ENCODE peak calls at places on chromosomes 6 and 20, in six cellular contexts. One of them, this sample, is unnamed.

GRCh38 chr20:57526067-57526884 is 1.3 kb upstream of the CTCFL start:
- DNase-seq in T-helper 9 cell: no peak
- DNase-seq in NCI-H1417: no peak
- DNase-seq in dorsolateral prefrontal cortex: no peak
- DNase-seq in NCI-H2081: no peak
- DNase-seq in choroid plexus epithelial cell: no peak
- DNase-seq in this sample: no peak

GRCh38 chr6:22448311-22448711 is 121.1 kb upstream of the HDGFL1 start:
- DNase-seq in T-helper 9 cell: no peak
- DNase-seq in NCI-H1417: peak; percentile 9
- DNase-seq in dorsolateral prefrontal cortex: no peak
- DNase-seq in NCI-H2081: no peak
- DNase-seq in choroid plexus epithelial cell: peak; percentile 91
- DNase-seq in this sample: no peak

GRCh38 chr20:6162239-6162638 is 39.4 kb upstream of the FERMT1 start:
- DNase-seq in T-helper 9 cell: no peak
- DNase-seq in NCI-H1417: no peak
- DNase-seq in dorsolateral prefrontal cortex: no peak
- DNase-seq in NCI-H2081: no peak
- DNase-seq in choroid plexus epithelial cell: peak; percentile 35
- DNase-seq in this sample: peak; percentile 50

GRCh38 chr6:170031096-170031471 is 259.8 kb downstream of the DLL1 start:
- DNase-seq in T-helper 9 cell: no peak
- DNase-seq in NCI-H1417: no peak
- DNase-seq in dorsolateral prefrontal cortex: peak; percentile 23
- DNase-seq in NCI-H2081: peak; percentile 93
- DNase-seq in choroid plexus epithelial cell: no peak
- DNase-seq in this sample: no peak

GRCh38 chr6:149716584-149716983 is 1.3 kb downstream of the LATS1 start:
- DNase-seq in T-helper 9 cell: no peak
- DNase-seq in NCI-H1417: no peak
- DNase-seq in dorsolateral prefrontal cortex: no peak
- DNase-seq in NCI-H2081: no peak
- DNase-seq in choroid plexus epithelial cell: peak; percentile 26
- DNase-seq in this sample: no peak

GRCh38 chr6:104613416-104614001 is 246.2 kb downstream of the HACE1 start:
- DNase-seq in T-helper 9 cell: no peak
- DNase-seq in NCI-H1417: no peak
- DNase-seq in dorsolateral prefrontal cortex: no peak
- DNase-seq in NCI-H2081: no peak
- DNase-seq in choroid plexus epithelial cell: peak; percentile 89
- DNase-seq in this sample: no peak

GRCh38 chr6:33851959-33852358 is 48.2 kb upstream of the MLN start:
- DNase-seq in T-helper 9 cell: no peak
- DNase-seq in NCI-H1417: no peak
- DNase-seq in dorsolateral prefrontal cortex: no peak
- DNase-seq in NCI-H2081: no peak
- DNase-seq in choroid plexus epithelial cell: peak; percentile 38
- DNase-seq in this sample: no peak

GRCh38 chr6:115814907-115815306 is 245.8 kb downstream of the FRK start:
- DNase-seq in T-helper 9 cell: no peak
- DNase-seq in NCI-H1417: no peak
- DNase-seq in dorsolateral prefrontal cortex: no peak
- DNase-seq in NCI-H2081: no peak
- DNase-seq in choroid plexus epithelial cell: no peak
- DNase-seq in this sample: no peak

GRCh38 chr20:5551621-5552020 is 198.6 kb upstream of the SHLD1 start:
- DNase-seq in T-helper 9 cell: no peak
- DNase-seq in NCI-H1417: no peak
- DNase-seq in dorsolateral prefrontal cortex: no peak
- DNase-seq in NCI-H2081: no peak
- DNase-seq in choroid plexus epithelial cell: no peak
- DNase-seq in this sample: no peak

GRCh38 chr6:30769088-30769852 is 24.9 kb upstream of the IER3 start:
- DNase-seq in T-helper 9 cell: peak; percentile 30
- DNase-seq in NCI-H1417: no peak
- DNase-seq in dorsolateral prefrontal cortex: peak; percentile 49
- DNase-seq in NCI-H2081: no peak
- DNase-seq in choroid plexus epithelial cell: peak; percentile 91
- DNase-seq in this sample: no peak

GRCh38 chr20:62929051-62929538 is 2.8 kb upstream of the DIDO1 start:
- DNase-seq in T-helper 9 cell: peak; percentile 57
- DNase-seq in NCI-H1417: no peak
- DNase-seq in dorsolateral prefrontal cortex: no peak
- DNase-seq in NCI-H2081: no peak
- DNase-seq in choroid plexus epithelial cell: peak; percentile 71
- DNase-seq in this sample: peak; percentile 11

GRCh38 chr6:133396225-133396624 is 155.1 kb downstream of the EYA4 start:
- DNase-seq in T-helper 9 cell: no peak
- DNase-seq in NCI-H1417: no peak
- DNase-seq in dorsolateral prefrontal cortex: no peak
- DNase-seq in NCI-H2081: peak; percentile 4
- DNase-seq in choroid plexus epithelial cell: peak; percentile 50
- DNase-seq in this sample: no peak

GRCh38 chr20:62617711-62618483 is 24.4 kb upstream of the SLCO4A1 start:
- DNase-seq in T-helper 9 cell: peak; percentile 28
- DNase-seq in NCI-H1417: no peak
- DNase-seq in dorsolateral prefrontal cortex: no peak
- DNase-seq in NCI-H2081: no peak
- DNase-seq in choroid plexus epithelial cell: no peak
- DNase-seq in this sample: no peak

GRCh38 chr6:134015719-134016557 is 36.5 kb downstream of the SLC2A12 start:
- DNase-seq in T-helper 9 cell: no peak
- DNase-seq in NCI-H1417: no peak
- DNase-seq in dorsolateral prefrontal cortex: no peak
- DNase-seq in NCI-H2081: no peak
- DNase-seq in choroid plexus epithelial cell: no peak
- DNase-seq in this sample: no peak

GRCh38 chr6:108958900-108959770 is 110.9 kb downstream of the ARMC2 start:
- DNase-seq in T-helper 9 cell: no peak
- DNase-seq in NCI-H1417: no peak
- DNase-seq in dorsolateral prefrontal cortex: no peak
- DNase-seq in NCI-H2081: no peak
- DNase-seq in choroid plexus epithelial cell: no peak
- DNase-seq in this sample: no peak

GRCh38 chr6:159126590-159126989 is 42.6 kb upstream of the FNDC1 start:
- DNase-seq in T-helper 9 cell: no peak
- DNase-seq in NCI-H1417: no peak
- DNase-seq in dorsolateral prefrontal cortex: no peak
- DNase-seq in NCI-H2081: no peak
- DNase-seq in choroid plexus epithelial cell: no peak
- DNase-seq in this sample: no peak

GRCh38 chr6:137277971-137278602 is 58.9 kb upstream of the IFNGR1 start:
- DNase-seq in T-helper 9 cell: no peak
- DNase-seq in NCI-H1417: no peak
- DNase-seq in dorsolateral prefrontal cortex: no peak
- DNase-seq in NCI-H2081: no peak
- DNase-seq in choroid plexus epithelial cell: peak; percentile 64
- DNase-seq in this sample: no peak

GRCh38 chr6:46235242-46235641 is 64.5 kb upstream of the ENPP5 start:
- DNase-seq in T-helper 9 cell: no peak
- DNase-seq in NCI-H1417: no peak
- DNase-seq in dorsolateral prefrontal cortex: no peak
- DNase-seq in NCI-H2081: no peak
- DNase-seq in choroid plexus epithelial cell: no peak
- DNase-seq in this sample: no peak

GRCh38 chr20:54510546-54511129 is 35.2 kb downstream of the DOK5 start:
- DNase-seq in T-helper 9 cell: no peak
- DNase-seq in NCI-H1417: no peak
- DNase-seq in dorsolateral prefrontal cortex: no peak
- DNase-seq in NCI-H2081: no peak
- DNase-seq in choroid plexus epithelial cell: no peak
- DNase-seq in this sample: no peak

GRCh38 chr6:165556116-165556843 is 106.8 kb downstream of the PDE10A start:
- DNase-seq in T-helper 9 cell: no peak
- DNase-seq in NCI-H1417: no peak
- DNase-seq in dorsolateral prefrontal cortex: no peak
- DNase-seq in NCI-H2081: no peak
- DNase-seq in choroid plexus epithelial cell: peak; percentile 86
- DNase-seq in this sample: no peak